ENCODE peak calls at places on chromosomes 5 and 9, in six cellular contexts. F, E, D, Z, C and H are unnamed samples.

GRCh38 chr5:56305001-56305400 is 71.9 kb upstream of the ANKRD55 start:
- DNase-seq in F (no peak), C (no peak), E (no peak), D (no peak), Z (no peak), H (no peak)

GRCh38 chr5:6733411-6734242 is 20.4 kb downstream of the TENT4A start:
- DNase-seq in Z (no peak), E (peak), D (no peak), F (no peak), C (no peak), H (no peak)

GRCh38 chr5:87195616-87196015 is 72.1 kb upstream of the RASA1 start:
- DNase-seq in Z (no peak), C (no peak), F (no peak), D (no peak), E (no peak), H (no peak)

GRCh38 chr9:137307255-137308101 is 5.4 kb upstream of the NRARP start:
- DNase-seq in E (no peak), F (no peak), D (no peak), C (peak), Z (no peak), H (no peak)

GRCh38 chr9:136245194-136246150 is at the start of gene QSOX2:
- DNase-seq in D (peak), Z (peak), F (peak), C (peak), E (peak), H (peak)

GRCh38 chr5:29758986-29759421 is 1434.5 kb upstream of the CDH6 start:
- DNase-seq in E (no peak), F (no peak), Z (no peak), C (peak), D (no peak), H (no peak)

GRCh38 chr5:116881921-116882531 is 307.4 kb upstream of the SEMA6A start:
- DNase-seq in D (no peak), E (no peak), C (no peak), Z (no peak), F (no peak), H (no peak)

GRCh38 chr5:111572561-111572960 is 60.2 kb upstream of the STARD4 start:
- DNase-seq in C (no peak), D (no peak), Z (no peak), E (no peak), F (no peak), H (no peak)

GRCh38 chr9:120383611-120383998 is 196.4 kb downstream of the CDK5RAP2 start:
- DNase-seq in D (no peak), F (no peak), C (no peak), E (no peak), Z (no peak), H (no peak)

GRCh38 chr5:120251898-120252297 is 212.2 kb upstream of the PRR16 start:
- DNase-seq in D (no peak), Z (no peak), E (no peak), F (no peak), C (no peak), H (no peak)

GRCh38 chr5:139164020-139164419 is 34.1 kb downstream of the SIL1 start:
- DNase-seq in D (no peak), E (no peak), Z (no peak), C (no peak), F (no peak), H (no peak)

GRCh38 chr9:110835404-110835803 is 166.8 kb downstream of the MUSK start:
- DNase-seq in F (peak), E (peak), C (peak), D (no peak), Z (no peak), H (no peak)

GRCh38 chr9:72733896-72734295 is 212.5 kb downstream of the TMC1 start:
- DNase-seq in F (no peak), D (no peak), E (no peak), Z (no peak), C (no peak), H (no peak)

GRCh38 chr9:130894546-130894945 is 2.1 kb downstream of the QRFP start:
- DNase-seq in E (no peak), D (no peak), Z (no peak), C (no peak), F (no peak), H (no peak)

GRCh38 chr5:52999357-52999949 is 10.3 kb downstream of the ITGA2 start:
- DNase-seq in F (no peak), D (no peak), E (no peak), Z (no peak), C (no peak), H (no peak)

GRCh38 chr5:177526191-177526590 is 9.4 kb upstream of the DDX41 start:
- DNase-seq in C (no peak), E (no peak), Z (no peak), F (no peak), D (no peak), H (no peak)

GRCh38 chr5:177524539-177524900 is 7.8 kb upstream of the DDX41 start:
- DNase-seq in E (no peak), F (no peak), C (no peak), Z (no peak), D (no peak), H (no peak)

GRCh38 chr5:177526791-177527190 is 10.0 kb upstream of the DDX41 start:
- DNase-seq in F (no peak), D (no peak), C (no peak), Z (no peak), E (no peak), H (no peak)

GRCh38 chr5:177523711-177524538 is 7.2 kb upstream of the DDX41 start:
- DNase-seq in C (no peak), D (no peak), E (no peak), F (no peak), Z (no peak), H (no peak)

GRCh38 chr5:177524941-177525655 is 8.3 kb upstream of the DDX41 start:
- DNase-seq in Z (no peak), C (no peak), D (no peak), E (no peak), F (no peak), H (no peak)
- TF ChIP-seq CTCF in Z (no peak), C (no peak), D (no peak), E (no peak), F (no peak), H (no peak)

GRCh38 chr5:65927497-65928340 is 1.3 kb downstream of the ERBIN start:
- DNase-seq in F (peak), E (peak), Z (no peak), C (peak), D (no peak), H (no peak)

GRCh38 chr5:65925094-65925600 is 1.2 kb upstream of the ERBIN start:
- DNase-seq in F (peak), E (peak), Z (peak), C (peak), D (peak), H (peak)

GRCh38 chr5:65926893-65927292 is 518 bp downstream of the ERBIN start:
- DNase-seq in C (peak), E (no peak), Z (no peak), D (no peak), F (no peak), H (no peak)

GRCh38 chr5:65925601-65926275 is 637 bp upstream of the ERBIN start:
- DNase-seq in C (peak), Z (peak), E (peak), F (peak), D (peak), H (peak)

DNA sequence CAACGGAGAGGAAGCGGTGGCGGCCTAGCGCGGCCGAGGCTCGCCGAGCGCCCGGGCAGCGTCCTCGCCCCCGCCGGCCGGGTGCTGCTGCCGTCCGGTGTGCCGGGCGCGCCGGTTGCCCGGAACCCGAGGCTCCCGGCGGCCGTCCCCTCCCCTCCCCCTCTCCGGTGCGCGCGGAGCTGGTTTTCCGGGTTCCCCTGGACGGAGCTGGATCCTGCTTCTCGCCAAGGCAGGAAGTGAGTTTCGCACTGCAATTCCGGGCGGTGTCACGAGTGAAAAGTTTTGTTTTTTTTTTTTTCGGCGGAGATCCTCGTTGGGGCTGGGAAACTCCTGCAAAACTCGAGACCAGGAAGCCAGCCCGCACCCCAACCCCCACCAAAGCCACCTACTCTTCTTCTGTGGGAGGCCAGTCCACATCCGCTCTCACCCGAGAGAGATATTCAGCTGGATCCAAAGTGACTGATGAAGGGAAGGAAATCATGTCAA is at the start of gene ERBIN:
- DNase-seq in C (peak), D (peak), E (peak), Z (peak), F (peak), H (peak)
- TF ChIP-seq CTCF in C (no peak), D (peak), E (no peak), Z (no peak), F (no peak), H (no peak)

GRCh38 chr9:19527663-19528062 is 118.9 kb downstream of the ACER2 start:
- DNase-seq in E (no peak), D (no peak), C (no peak), Z (no peak), F (no peak), H (no peak)

GRCh38 chr9:19521205-19521604 is 112.4 kb downstream of the ACER2 start:
- DNase-seq in F (no peak), C (peak), D (no peak), E (no peak), Z (no peak), H (no peak)

GRCh38 chr9:19517202-19517942 is 108.6 kb downstream of the ACER2 start:
- DNase-seq in F (no peak), E (no peak), D (no peak), C (peak), Z (peak), H (no peak)

GRCh38 chr9:19522558-19522957 is 113.7 kb downstream of the ACER2 start:
- DNase-seq in E (no peak), F (no peak), D (no peak), C (no peak), Z (no peak), H (no peak)
- TF ChIP-seq CTCF in E (no peak), F (no peak), D (no peak), C (no peak), Z (no peak), H (no peak)

GRCh38 chr9:35814106-35814840 is 569 bp downstream of the HINT2 start:
- DNase-seq in Z (peak), D (peak), E (no peak), F (peak), C (peak), H (no peak)
- TF ChIP-seq CTCF in Z (peak), D (no peak), E (peak), F (no peak), C (peak), H (no peak)

DNA sequence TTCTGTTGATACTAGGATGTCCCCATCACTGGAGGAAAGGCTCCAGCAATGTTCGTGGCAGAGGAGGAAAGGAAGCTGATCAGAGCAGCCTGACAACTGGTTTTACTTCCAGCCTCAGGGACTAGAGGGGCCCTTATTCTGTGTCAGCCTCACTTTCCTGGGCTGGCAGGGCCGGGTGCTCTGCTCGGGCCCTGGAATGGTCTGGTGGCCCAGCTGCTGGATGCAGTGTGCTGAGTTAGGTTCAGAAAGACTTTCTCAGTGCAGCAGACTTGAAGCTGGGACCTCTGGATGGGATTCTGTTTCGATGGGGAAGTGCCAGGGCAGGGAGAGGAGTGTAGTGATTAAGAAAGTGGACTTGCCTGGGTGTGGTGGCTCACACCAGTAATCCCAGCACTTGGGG is 81.0 kb downstream of the MACROH2A1 start:
- DNase-seq in E (no peak), Z (no peak), F (no peak), C (no peak), D (no peak), H (no peak)
- TF ChIP-seq CTCF in E (no peak), Z (no peak), F (no peak), C (no peak), D (no peak), H (no peak)

DNA sequence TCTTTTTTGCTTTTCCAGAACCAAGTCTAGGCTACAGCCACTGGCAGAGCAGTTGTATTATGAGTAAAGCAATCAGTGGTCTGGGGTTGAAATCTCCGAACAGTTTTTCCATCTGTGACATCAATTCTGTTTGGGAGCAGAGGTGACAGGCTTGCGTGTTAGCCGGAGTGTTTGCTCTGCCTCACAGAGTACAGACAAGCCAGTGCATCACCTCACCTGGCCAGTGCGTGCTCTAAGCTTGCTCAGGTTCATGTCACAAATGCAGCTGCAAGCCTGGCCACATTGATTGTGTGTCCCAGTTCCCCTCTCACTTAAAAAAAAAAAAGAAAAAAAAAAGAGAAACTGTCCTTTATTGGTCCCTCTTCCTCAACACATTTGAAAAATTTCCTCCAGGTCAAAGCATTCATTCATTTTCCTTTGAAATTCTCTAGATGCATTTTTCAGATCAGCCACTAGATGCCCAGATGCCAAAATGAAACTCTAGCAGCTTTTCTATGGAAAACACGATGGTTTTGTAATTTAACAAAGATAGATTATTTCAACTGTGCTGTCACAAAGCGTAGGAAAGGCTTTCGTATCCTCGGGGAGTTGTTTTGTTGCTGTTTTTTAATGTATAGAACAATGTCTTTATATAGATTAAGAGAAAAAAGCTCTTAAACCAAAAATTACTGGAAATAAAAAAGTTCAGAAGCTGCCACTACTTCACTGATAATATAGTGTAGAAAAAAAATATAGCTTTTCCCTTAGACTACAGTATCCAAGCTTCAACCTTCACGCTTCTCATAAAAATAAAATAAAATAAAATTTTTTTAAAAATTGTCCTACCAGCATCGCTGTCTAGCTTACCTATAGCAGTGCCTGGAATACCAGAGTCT is 585.5 kb downstream of the TLE1 start:
- DNase-seq in D (no peak), Z (no peak), E (no peak), C (no peak), F (peak), H (no peak)
- TF ChIP-seq CTCF in D (no peak), Z (no peak), E (peak), C (no peak), F (peak), H (no peak)